ENCODE peak calls at places on chromosomes 12 and 14, in ten cellular contexts. Q is PC-3; L is AG04450; I is psoas muscle; O is Peyer's patch; E is fibroblast of mammary gland; S is CD8-positive, alpha-beta T cell; H is stomach; R is dorsolateral prefrontal cortex; K is adrenal gland. C is an unnamed sample.

GRCh38 chr14:76309572-76310551 is 66.1 kb upstream of the ESRRB start:
- DNase-seq in Q (no peak), S (no peak), H (no peak), I (peak), O (no peak), L (no peak), R (no peak), E (no peak), K (no peak), C (no peak)

GRCh38 chr14:65421201-65421981 is 8.9 kb downstream of the FUT8 start:
- DNase-seq in O (no peak), R (no peak), K (no peak), I (no peak), Q (peak), S (no peak), E (peak), L (peak), H (no peak), C (no peak)

GRCh38 chr12:105324704-105325103 is 5.8 kb upstream of the C12orf75 start:
- DNase-seq in K (no peak), L (no peak), O (no peak), Q (no peak), R (no peak), E (no peak), S (no peak), H (no peak), I (no peak), C (no peak)

GRCh38 chr12:53048033-53048779 is 1.7 kb upstream of the TNS2 start:
- DNase-seq in H (peak), Q (peak), O (no peak), I (peak), R (peak), E (no peak), S (no peak), L (no peak), K (peak), C (no peak)

GRCh38 chr12:132836803-132837331 is 8.2 kb upstream of the GOLGA3 start:
- DNase-seq in E (no peak), H (no peak), O (no peak), K (no peak), L (no peak), S (no peak), R (no peak), I (no peak), Q (no peak), C (no peak)

GRCh38 chr12:11687538-11687937 is 38.1 kb downstream of the ETV6 start:
- DNase-seq in R (no peak), K (no peak), E (no peak), L (no peak), O (no peak), I (no peak), H (no peak), S (no peak), Q (no peak), C (no peak)

GRCh38 chr14:32494566-32495434 is 165.7 kb downstream of the AKAP6 start:
- DNase-seq in R (no peak), H (no peak), I (peak), Q (no peak), L (no peak), O (no peak), E (no peak), K (no peak), S (no peak), C (no peak)

GRCh38 chr12:124804011-124804621 is 59.5 kb downstream of the SCARB1 start:
- DNase-seq in E (peak), I (peak), K (peak), S (no peak), L (no peak), R (peak), O (no peak), Q (peak), H (peak), C (no peak)

GRCh38 chr12:113464852-113465719 is 6.6 kb downstream of the LHX5 start:
- DNase-seq in E (no peak), R (no peak), S (no peak), Q (no peak), H (no peak), I (no peak), O (no peak), L (no peak), K (no peak), C (no peak)

GRCh38 chr12:95694148-95694547 is 96.4 kb downstream of the NTN4 start:
- DNase-seq in H (peak), E (no peak), S (no peak), Q (no peak), R (no peak), K (peak), L (no peak), I (peak), O (no peak), C (no peak)

GRCh38 chr14:96362071-96362964 is 823 bp downstream of the ATG2B start:
- DNase-seq in K (peak), I (no peak), E (peak), R (no peak), Q (peak), O (peak), S (peak), L (no peak), H (peak), C (peak)

GRCh38 chr12:89948266-89949175 is 239.9 kb upstream of the ATP2B1 start:
- DNase-seq in K (no peak), O (no peak), E (no peak), H (no peak), L (no peak), I (no peak), R (no peak), Q (no peak), S (no peak), C (no peak)

GRCh38 chr12:110355080-110355479 is 48.4 kb downstream of the ANAPC7 start:
- DNase-seq in O (no peak), I (no peak), H (no peak), R (no peak), E (no peak), S (no peak), L (no peak), Q (peak), K (no peak), C (no peak)

GRCh38 chr12:108205864-108206263 is 76.8 kb downstream of the WSCD2 start:
- DNase-seq in R (no peak), H (no peak), S (no peak), L (no peak), E (no peak), Q (no peak), K (no peak), I (no peak), O (no peak), C (no peak)

GRCh38 chr14:55713496-55713895 is 133.5 kb downstream of the KTN1 start:
- DNase-seq in E (no peak), K (no peak), S (no peak), Q (no peak), L (no peak), R (no peak), I (no peak), O (no peak), H (no peak), C (no peak)

GRCh38 chr14:96056509-96057422 is 17.6 kb downstream of the C14orf132 start:
- DNase-seq in K (no peak), L (no peak), S (no peak), R (no peak), H (peak), I (no peak), Q (peak), O (no peak), E (no peak), C (no peak)

GRCh38 chr12:105978686-105979085 is 160.1 kb downstream of the NUAK1 start:
- DNase-seq in K (no peak), E (no peak), O (no peak), Q (no peak), L (no peak), H (no peak), S (no peak), R (no peak), I (no peak), C (no peak)

GRCh38 chr14:60862283-60862682 is 118.6 kb downstream of the TRMT5 start:
- DNase-seq in E (peak), R (no peak), H (peak), Q (peak), L (no peak), O (no peak), K (peak), S (no peak), I (no peak), C (no peak)

GRCh38 chr12:111437816-111438454 is 32.2 kb downstream of the SH2B3 start:
- DNase-seq in L (no peak), Q (peak), E (peak), K (peak), O (peak), I (no peak), R (peak), S (no peak), H (no peak), C (no peak)

GRCh38 chr14:22524784-22525161 is 64.3 kb downstream of the DAD1 start:
- DNase-seq in H (no peak), I (no peak), Q (peak), O (no peak), S (no peak), E (peak), R (no peak), L (no peak), K (no peak), C (no peak)

GRCh38 chr14:80629606-80630005 is 311.9 kb downstream of the CEP128 start:
- DNase-seq in E (peak), Q (no peak), L (no peak), R (no peak), I (no peak), O (no peak), H (no peak), S (no peak), K (no peak), C (no peak)

GRCh38 chr14:38330262-38330661 is 74.4 kb upstream of the CLEC14A start:
- DNase-seq in E (no peak), I (no peak), H (no peak), O (no peak), S (no peak), Q (no peak), R (no peak), K (no peak), L (no peak), C (no peak)

GRCh38 chr12:49296836-49297694 is 2.1 kb downstream of the PRPH start:
- DNase-seq in Q (peak), K (peak), L (no peak), E (no peak), O (no peak), I (no peak), S (no peak), H (peak), R (no peak), C (no peak)

GRCh38 chr14:61524211-61524806 is 171.0 kb upstream of the HIF1A start:
- DNase-seq in O (no peak), K (peak), E (peak), L (no peak), R (no peak), I (no peak), H (no peak), S (no peak), Q (peak), C (no peak)

GRCh38 chr12:111322336-111323250 is 46.3 kb downstream of the PHETA1 start:
- DNase-seq in R (peak), I (no peak), L (no peak), Q (no peak), O (no peak), S (no peak), E (no peak), H (no peak), K (no peak), C (no peak)

GRCh38 chr12:89417246-89417977 is 65.1 kb upstream of the DUSP6 start:
- DNase-seq in E (peak), L (no peak), O (no peak), S (no peak), Q (peak), K (no peak), H (no peak), R (no peak), I (no peak), C (no peak)

GRCh38 chr12:120971299-120972180 is 6.8 kb upstream of the HNF1A start:
- DNase-seq in I (no peak), L (peak), H (no peak), K (peak), R (no peak), S (peak), O (no peak), E (peak), Q (peak), C (peak)

GRCh38 chr12:71755146-71755892 is 656 bp downstream of the RAB21 start:
- DNase-seq in I (peak), Q (peak), K (peak), L (no peak), S (peak), H (peak), E (peak), R (peak), O (peak), C (peak)

GRCh38 chr12:57759360-57759980 is 4.6 kb downstream of the MARCHF9 start:
- DNase-seq in R (no peak), O (no peak), S (peak), K (peak), L (no peak), E (no peak), Q (peak), I (no peak), H (no peak), C (no peak)
- TF ChIP-seq CTCF in R (no peak), O (peak), S (peak), K (peak), L (peak), E (peak), Q (peak), I (peak), H (peak), C (peak)

DNA sequence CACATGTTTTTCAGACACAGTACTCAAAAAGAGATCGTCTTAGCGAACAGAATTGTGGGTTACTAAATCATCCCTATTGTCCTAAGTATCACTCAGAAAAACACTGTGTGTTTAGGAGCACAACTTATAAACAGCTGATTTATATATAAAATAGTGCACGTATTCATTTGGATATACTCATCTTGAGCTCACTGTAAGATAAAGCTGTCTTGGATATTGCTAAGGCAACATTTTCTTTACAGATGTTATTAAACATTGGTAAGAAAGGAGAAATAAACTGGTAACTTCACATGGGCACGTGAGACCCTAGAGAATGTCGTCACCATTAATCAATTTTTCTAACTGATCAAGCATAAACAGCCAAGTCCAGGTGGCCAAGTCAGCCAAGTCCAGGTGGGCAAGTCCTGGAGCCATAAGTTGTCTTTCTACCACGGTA is 1.7 kb downstream of the PAWR start:
- DNase-seq in O (no peak), K (no peak), I (no peak), Q (peak), L (no peak), H (no peak), S (no peak), E (peak), R (no peak), C (no peak)
- H3K4me3 ChIP-seq in O (peak), K (peak), I (peak), Q (peak), L (peak), H (peak), S (peak), E (peak), R (peak), C (peak)

DNA sequence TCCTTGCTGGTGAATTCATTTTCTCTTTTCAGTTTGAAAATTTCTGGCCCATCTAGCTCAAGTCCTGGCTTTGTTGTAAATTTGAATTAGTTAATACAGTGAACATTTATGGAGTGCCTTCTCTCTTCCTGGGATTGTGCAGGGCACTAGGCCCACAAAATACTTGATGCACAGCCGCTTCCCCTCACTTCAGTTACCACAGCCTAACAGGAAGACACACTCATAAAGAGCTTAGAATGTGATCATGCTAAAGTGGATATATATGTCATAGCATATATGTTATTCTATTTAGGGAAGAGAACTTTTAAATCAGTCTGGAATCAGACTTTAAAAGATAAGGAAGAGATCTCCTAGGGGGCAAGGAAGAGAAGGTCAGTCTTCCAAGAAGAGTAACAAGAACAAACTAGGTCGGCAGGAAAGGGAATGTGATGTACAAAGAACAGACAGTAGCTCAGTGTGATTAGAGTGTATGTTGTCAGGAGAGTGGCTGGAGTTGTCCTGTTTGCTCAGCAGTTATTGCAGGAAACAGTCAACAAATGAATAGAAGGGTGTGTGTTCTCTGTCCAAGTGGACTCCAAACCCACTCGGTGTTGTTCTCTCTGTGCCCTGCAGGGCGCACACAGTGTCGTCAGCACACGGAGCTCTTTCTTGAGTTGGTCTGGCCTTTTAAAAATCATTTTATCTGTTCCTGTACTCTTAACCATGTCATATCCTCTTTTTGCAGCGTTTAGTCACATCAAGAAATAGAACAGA is 74.4 kb downstream of the DAAM1 start:
- DNase-seq in I (no peak), O (no peak), S (no peak), L (no peak), K (no peak), Q (peak), E (no peak), R (no peak), H (no peak), C (no peak)
- TF ChIP-seq CTCF in I (no peak), O (peak), S (no peak), L (no peak), K (peak), Q (peak), E (no peak), R (no peak), H (no peak), C (peak)

GRCh38 chr12:54368709-54369596 is 4.7 kb upstream of the GPR84 start:
- DNase-seq in H (peak), E (peak), O (peak), K (peak), S (peak), R (peak), I (peak), Q (peak), L (peak), C (peak)
- H3K4me3 ChIP-seq in H (peak), E (peak), O (peak), K (no peak), S (no peak), R (no peak), I (peak), Q (peak), L (peak), C (no peak)

GRCh38 chr14:99899578-99900178 is 106.5 kb downstream of the EML1 start:
- DNase-seq in O (no peak), H (no peak), R (no peak), S (no peak), I (no peak), L (no peak), K (no peak), Q (peak), E (peak), C (no peak)
- TF ChIP-seq CTCF in O (peak), H (peak), R (peak), S (peak), I (peak), L (peak), K (peak), Q (peak), E (peak), C (peak)

DNA sequence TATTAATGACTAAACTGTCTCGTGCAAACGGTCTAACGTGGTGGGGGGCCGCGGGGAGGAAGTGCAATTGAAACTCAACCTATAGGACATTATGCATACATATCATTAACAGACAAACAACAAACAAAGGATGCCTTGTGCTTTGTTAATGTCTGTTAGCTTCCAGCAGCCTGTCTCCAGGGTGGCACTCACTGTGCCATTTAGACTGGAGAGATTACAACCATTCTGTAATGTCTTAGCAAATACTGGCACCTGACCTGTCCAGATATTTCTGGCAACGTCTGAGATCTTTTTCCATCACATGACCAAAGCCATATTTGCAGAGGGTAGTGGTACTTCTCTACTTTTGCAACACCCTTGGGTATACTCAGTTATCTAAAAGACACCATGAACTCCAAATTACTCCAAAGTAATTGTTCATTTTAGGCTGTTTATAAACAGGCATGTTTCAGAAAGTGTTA is 11.6 kb downstream of the BHLHE41 start:
- DNase-seq in L (no peak), H (no peak), R (no peak), I (no peak), S (no peak), E (no peak), O (no peak), Q (peak), K (peak), C (no peak)
- H3K4me3 ChIP-seq in L (no peak), H (peak), R (peak), I (peak), S (no peak), E (no peak), O (no peak), Q (peak), K (no peak), C (no peak)

DNA sequence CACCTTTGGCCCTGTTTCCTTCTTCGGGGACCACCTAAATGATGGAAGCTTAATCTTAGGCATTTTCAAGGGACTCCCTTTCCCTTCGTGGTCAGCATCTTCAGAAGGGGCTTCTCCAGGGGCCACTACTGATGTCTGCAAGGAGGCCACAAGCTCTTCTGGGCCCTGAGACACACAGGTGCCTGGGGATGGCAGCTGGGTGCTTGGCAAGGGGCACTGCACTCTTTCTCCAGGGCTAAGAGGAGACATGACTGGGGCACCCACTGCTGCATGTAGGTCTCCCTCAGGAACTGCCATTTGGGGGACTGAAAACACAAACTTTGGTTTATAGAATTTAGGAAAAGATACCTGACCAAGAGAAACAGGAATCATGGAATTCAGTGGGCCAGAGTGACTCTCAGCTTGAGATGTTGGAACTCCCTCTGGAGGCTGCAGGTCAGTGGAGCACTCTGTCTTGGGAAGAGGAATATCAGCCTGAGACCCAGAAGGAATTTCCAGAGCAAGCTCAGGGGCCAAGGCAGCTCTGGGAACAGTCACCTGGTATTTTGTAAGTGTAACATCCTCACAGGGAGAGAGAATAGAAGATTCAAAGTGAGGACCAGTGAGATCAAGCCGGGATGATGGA is 16.0 kb downstream of the PLD4 start:
- DNase-seq in O (no peak), H (no peak), E (no peak), Q (peak), L (no peak), I (no peak), K (no peak), S (no peak), R (no peak), C (no peak)
- TF ChIP-seq CTCF in O (no peak), H (no peak), E (no peak), Q (peak), L (peak), I (no peak), K (no peak), S (no peak), R (no peak), C (no peak)

C was measured in GM12864.